ENCODE peak calls at places on chromosomes 4 and X, in six cellular contexts. M is HS-5; P is SW480; N is activated T-cell treated with anti-CD3 and anti-CD28 coated beads, Interleukin-2, amount 50 U/mL, for 72 hours; D is amygdala; C is fibroblast of mammary gland. Q is an unnamed sample.

GRCh38 chr4:3452376-3452775 is 10.6 kb downstream of the HGFAC start:
- DNase-seq in P (peak; percentile 43), D (no peak), M (no peak), N (no peak), C (no peak), Q (no peak)

GRCh38 chrX:9378980-9379696 is 85.7 kb upstream of the TBL1X start:
- DNase-seq in M (no peak), N (no peak), C (peak; percentile 75), D (no peak), P (no peak), Q (no peak)

GRCh38 chr4:19806865-19807264 is 444.8 kb upstream of the SLIT2 start:
- DNase-seq in P (no peak), N (no peak), C (no peak), D (no peak), M (no peak), Q (no peak)

GRCh38 chrX:39613997-39614679 is 483.6 kb downstream of the BCOR start:
- DNase-seq in D (no peak), C (no peak), P (peak; percentile 82), M (no peak), N (peak; percentile 71), Q (no peak)

GRCh38 chr4:8594097-8595038 is 1.8 kb downstream of the CPZ start:
- DNase-seq in C (peak; percentile 76), M (peak; percentile 50), N (peak; percentile 22), P (peak; percentile 58), D (no peak), Q (peak; percentile 42)

GRCh38 chr4:6204098-6204497 is 3.7 kb upstream of the JAKMIP1 start:
- DNase-seq in C (no peak), D (no peak), P (no peak), N (no peak), M (no peak), Q (no peak)

GRCh38 chrX:9279271-9279596 is 185.6 kb upstream of the TBL1X start:
- DNase-seq in C (peak; percentile 37), N (no peak), D (no peak), M (no peak), P (no peak), Q (no peak)

GRCh38 chr4:108940086-108941033 is 177.5 kb upstream of the ETNPPL start:
- DNase-seq in P (peak; percentile 72), M (no peak), C (no peak), N (no peak), D (no peak), Q (no peak)

GRCh38 chr4:105598044-105598443 is 45.6 kb downstream of the ARHGEF38 start:
- DNase-seq in N (no peak), C (no peak), M (no peak), P (no peak), D (no peak), Q (no peak)

GRCh38 chr4:47831026-47831689 is 6.7 kb downstream of the CORIN start:
- DNase-seq in M (no peak), D (no peak), C (no peak), P (peak; percentile 5), N (no peak), Q (no peak)

GRCh38 chr4:52094746-52095145 is 43.6 kb downstream of the SPATA18 start:
- DNase-seq in M (no peak), P (no peak), D (no peak), C (no peak), N (no peak), Q (no peak)

GRCh38 chr4:3666263-3666662 is 99.9 kb upstream of the ADRA2C start:
- DNase-seq in M (no peak), P (no peak), N (no peak), D (no peak), C (no peak), Q (no peak)

GRCh38 chrX:130028196-130028595 is 45.8 kb downstream of the BCORL1 start:
- DNase-seq in D (no peak), M (peak; percentile 13), C (peak; percentile 61), P (peak; percentile 24), N (peak; percentile 42), Q (peak; percentile 89)

GRCh38 chr4:158914178-158914577 is 145.4 kb downstream of the FNIP2 start:
- DNase-seq in M (peak; percentile 68), P (no peak), C (peak; percentile 91), N (no peak), D (no peak), Q (no peak)

GRCh38 chr4:156118821-156119220 is 165.2 kb upstream of the CTSO start:
- DNase-seq in M (no peak), P (no peak), N (no peak), D (no peak), C (no peak), Q (no peak)

GRCh38 chr4:26907731-26908599 is 47.3 kb downstream of the STIM2 start:
- DNase-seq in N (no peak), C (no peak), P (no peak), M (no peak), D (no peak), Q (no peak)

GRCh38 chrX:136954930-136955329 is 74.4 kb upstream of the RBMX start:
- DNase-seq in P (peak; percentile 26), N (no peak), C (peak; percentile 55), D (no peak), M (no peak), Q (no peak)

GRCh38 chr4:7103031-7103598 is 35.3 kb upstream of the GRPEL1 start:
- DNase-seq in D (peak; percentile 85), C (peak; percentile 59), N (peak; percentile 86), P (peak; percentile 78), M (peak; percentile 39), Q (peak; percentile 97)

GRCh38 chr4:14906805-14907204 is 95.5 kb upstream of the CPEB2 start:
- DNase-seq in D (no peak), C (peak; percentile 0), P (no peak), N (no peak), M (no peak), Q (no peak)

GRCh38 chr4:31237242-31237641 is 517.1 kb downstream of the PCDH7 start:
- DNase-seq in D (no peak), N (no peak), C (peak; percentile 25), P (peak; percentile 75), M (no peak), Q (no peak)

GRCh38 chr4:39526810-39527295 is 386 bp downstream of the UGDH start:
- DNase-seq in N (peak; percentile 52), D (no peak), C (no peak), M (no peak), P (peak; percentile 21), Q (no peak)

GRCh38 chr4:141807073-141807472 is 170.7 kb downstream of the IL15 start:
- DNase-seq in D (no peak), C (peak; percentile 57), M (peak; percentile 55), P (no peak), N (no peak), Q (no peak)

GRCh38 chr4:67459164-67459563 is 86.1 kb downstream of the CENPC start:
- DNase-seq in N (no peak), M (no peak), P (no peak), C (no peak), D (no peak), Q (no peak)

GRCh38 chr4:76897522-76898384 is at the start of gene SOWAHB:
- DNase-seq in D (no peak), N (peak; percentile 27), C (no peak), M (no peak), P (peak; percentile 79), Q (peak; percentile 89)

GRCh38 chr4:108030332-108030731 is 40.6 kb downstream of the HADH start:
- DNase-seq in M (no peak), C (peak; percentile 78), D (no peak), P (peak; percentile 42), N (peak; percentile 72), Q (no peak)

GRCh38 chr4:168831919-168832745 is 177.9 kb downstream of the CBR4 start:
- DNase-seq in M (no peak), C (peak; percentile 63), D (peak; percentile 49), N (peak; percentile 79), P (peak; percentile 67), Q (peak; percentile 80)

GRCh38 chr4:1039493-1040343 is 28.3 kb downstream of the FGFRL1 start:
- DNase-seq in N (no peak), P (peak; percentile 77), C (peak; percentile 42), M (no peak), D (no peak), Q (no peak)

GRCh38 chr4:104964387-104965175 is 182.1 kb upstream of the TET2 start:
- DNase-seq in P (no peak), C (no peak), D (no peak), N (no peak), M (no peak), Q (peak; percentile 28)

GRCh38 chrX:48475295-48475694 is 704 bp upstream of the FTSJ1 start:
- DNase-seq in N (no peak), D (no peak), M (no peak), P (peak; percentile 39), C (no peak), Q (no peak)

GRCh38 chr4:16026155-16026761 is 57.6 kb downstream of the PROM1 start:
- DNase-seq in M (no peak), P (peak; percentile 27), N (peak; percentile 47), C (peak; percentile 69), D (no peak), Q (no peak)

GRCh38 chr4:137749466-137749865 is 217.2 kb upstream of the PCDH18 start:
- DNase-seq in N (no peak), C (peak; percentile 50), P (no peak), M (no peak), D (no peak), Q (no peak)

GRCh38 chr4:184443318-184443717 is 31.0 kb downstream of the IRF2 start:
- DNase-seq in D (no peak), C (no peak), P (no peak), N (no peak), M (no peak), Q (no peak)

GRCh38 chr4:5717449-5718158 is 6.6 kb downstream of the EVC start:
- DNase-seq in N (no peak), P (no peak), C (no peak), D (no peak), M (no peak), Q (no peak)

GRCh38 chr4:56723201-56723605 is 42.1 kb upstream of the HOPX start:
- DNase-seq in P (no peak), M (no peak), N (peak; percentile 43), D (no peak), C (no peak), Q (no peak)

GRCh38 chr4:140249351-140249750 is 95.4 kb upstream of the MAML3 start:
- DNase-seq in P (no peak), D (no peak), N (no peak), M (no peak), C (peak; percentile 59), Q (no peak)

GRCh38 chr4:183834252-183834651 is 70.9 kb upstream of the STOX2 start:
- DNase-seq in C (no peak), P (no peak), N (no peak), M (no peak), D (no peak), Q (no peak)

GRCh38 chrX:103918050-103918449 is 44.4 kb upstream of the TMSB15B start:
- DNase-seq in P (peak; percentile 68), D (no peak), N (peak; percentile 50), M (peak; percentile 26), C (peak; percentile 61), Q (peak; percentile 40)

Q was measured in upper lobe of left lung.